ENCODE peak calls at places on chromosome 22, in seven cellular contexts. O is transverse colon, E is A549, M is K562, F is stomach, D is ovary, U is esophagus muscularis mucosa. K is an unnamed sample.

GRCh38 chr22:24067587-24068376 is 56.7 kb downstream of the CABIN1 start:
- DNase-seq in D (no peak), O (peak; percentile 53), F (peak; percentile 50), U (no peak), E (no peak), M (no peak), K (no peak)

GRCh38 chr22:24305260-24305692 is 34.6 kb downstream of the SPECC1L start:
- DNase-seq in F (no peak), D (no peak), E (no peak), O (no peak), M (no peak), U (no peak), K (no peak)

GRCh38 chr22:36081023-36081431 is 52.4 kb upstream of the RBFOX2 start:
- DNase-seq in U (no peak), O (peak; percentile 26), M (no peak), D (no peak), E (no peak), F (no peak), K (no peak)

GRCh38 chr22:44721206-44721605 is 19.2 kb downstream of the PRR5 start:
- DNase-seq in O (no peak), M (no peak), F (no peak), U (no peak), D (no peak), E (no peak), K (no peak)

GRCh38 chr22:40289991-40290459 is 56.3 kb upstream of the ADSL start:
- DNase-seq in M (no peak), E (no peak), O (peak; percentile 27), D (no peak), F (peak; percentile 33), U (no peak), K (no peak)

GRCh38 chr22:33579448-33580093 is 340.7 kb downstream of the LARGE1 start:
- DNase-seq in D (peak; percentile 18), E (peak; percentile 68), F (peak; percentile 68), U (no peak), O (peak; percentile 69), M (peak; percentile 30), K (peak; percentile 16)

GRCh38 chr22:25475554-25476022 is 88.9 kb upstream of the GRK3 start:
- DNase-seq in D (no peak), F (no peak), U (no peak), O (no peak), E (peak; percentile 6), M (no peak), K (no peak)

GRCh38 chr22:47839586-47840245 is 1077.3 kb downstream of the TBC1D22A start:
- DNase-seq in O (no peak), U (no peak), D (no peak), E (no peak), F (no peak), M (no peak), K (no peak)

GRCh38 chr22:36087784-36088183 is 59.2 kb upstream of the RBFOX2 start:
- DNase-seq in M (no peak), E (no peak), D (no peak), F (no peak), O (no peak), U (no peak), K (no peak)

GRCh38 chr22:24156146-24156914 is 25.0 kb upstream of the SUSD2 start:
- DNase-seq in E (no peak), M (no peak), O (peak; percentile 54), U (no peak), D (peak; percentile 59), F (peak; percentile 45), K (no peak)

GRCh38 chr22:44394246-44395115 is 81.7 kb upstream of the SHISAL1 start:
- DNase-seq in D (peak; percentile 5), M (no peak), F (no peak), U (no peak), O (no peak), E (no peak), K (peak; percentile 2)

GRCh38 chr22:25930710-25931353 is 188.8 kb downstream of the MYO18B start:
- DNase-seq in D (no peak), O (no peak), M (no peak), U (no peak), E (no peak), F (no peak), K (no peak)

GRCh38 chr22:19525116-19525660 is 978 bp upstream of the CLDN5 start:
- DNase-seq in E (no peak), F (no peak), O (no peak), M (peak; percentile 47), D (no peak), U (no peak), K (no peak)

GRCh38 chr22:19523240-19524169 is 705 bp downstream of the CLDN5 start:
- DNase-seq in U (no peak), E (no peak), O (no peak), F (no peak), D (no peak), M (peak; percentile 56), K (no peak)

GRCh38 chr22:19522881-19523239 is 1.4 kb downstream of the CLDN5 start:
- DNase-seq in U (no peak), O (no peak), F (no peak), D (no peak), E (no peak), M (peak; percentile 63), K (no peak)

GRCh38 chr22:19525666-19526065 is 1.5 kb upstream of the CLDN5 start:
- DNase-seq in U (no peak), E (no peak), F (no peak), D (no peak), M (peak; percentile 71), O (no peak), K (no peak)

DNA sequence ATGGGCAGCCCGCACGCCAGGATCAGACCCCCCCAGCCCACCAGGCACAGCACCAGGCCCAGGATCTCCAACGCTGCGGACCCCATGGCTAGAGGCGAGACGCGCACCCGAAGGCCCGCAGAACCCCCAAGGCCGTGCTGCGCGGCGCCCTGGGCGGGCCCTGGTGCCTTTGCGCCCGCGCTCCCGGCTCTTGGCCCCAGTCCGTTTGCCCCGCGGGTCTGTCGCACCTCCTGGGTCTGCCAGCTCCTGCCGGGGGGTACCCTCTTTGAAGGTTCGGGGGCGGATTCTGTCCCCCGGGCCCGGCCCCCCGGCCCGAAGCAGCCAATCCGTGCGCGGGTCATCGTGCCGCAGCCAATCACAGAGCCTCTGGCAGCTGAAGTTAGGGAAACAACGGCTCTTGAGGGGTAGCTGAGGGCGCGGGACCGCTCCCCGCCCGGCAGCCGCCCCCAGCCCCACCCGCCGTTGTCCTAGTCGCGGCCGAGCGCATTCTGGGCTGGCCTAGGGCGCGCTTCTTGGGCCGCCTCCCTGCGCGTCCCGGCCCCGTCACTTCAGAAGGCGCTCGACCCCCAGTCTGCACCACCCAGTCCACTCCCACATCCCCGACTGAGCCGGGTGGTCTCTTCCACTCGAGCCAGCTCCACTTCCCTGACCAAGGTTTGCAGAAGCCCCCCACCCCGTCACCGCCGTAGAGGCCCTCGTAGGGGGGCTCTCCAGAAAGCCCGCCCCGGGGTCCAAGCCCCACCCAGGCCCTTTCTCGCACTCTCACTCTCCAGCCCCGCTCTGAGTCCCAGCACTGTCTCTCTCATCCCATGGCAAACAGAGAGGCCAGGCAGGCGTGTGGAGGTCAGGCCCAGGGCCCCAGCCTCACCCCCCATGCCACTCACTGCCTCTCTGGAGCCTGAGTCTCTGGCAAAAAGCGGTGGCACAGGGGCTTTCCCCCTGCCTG is at the start of gene CLDN5:
- DNase-seq in O (no peak), M (peak; percentile 69), E (no peak), U (no peak), D (no peak), F (no peak), K (no peak)
- TF ChIP-seq POLR2A in O (peak; percentile 36), M (no peak), E (no peak), U (peak; percentile 27), D (no peak), F (no peak), K (peak; percentile 34)

GRCh38 chr22:31662668-31663037 is 638 bp upstream of the PISD start:
- DNase-seq in M (no peak), E (no peak), U (no peak), F (no peak), D (no peak), O (no peak), K (no peak)

GRCh38 chr22:31659246-31659645 is 2.8 kb downstream of the PISD start:
- DNase-seq in D (no peak), F (no peak), U (no peak), O (no peak), E (no peak), M (no peak), K (no peak)

GRCh38 chr22:31661851-31662667 is at the start of gene PISD:
- DNase-seq in M (peak; percentile 95), D (peak; percentile 97), O (peak; percentile 98), U (peak; percentile 98), F (peak; percentile 98), E (peak; percentile 94), K (peak; percentile 94)
- TF ChIP-seq EP300 in M (no peak), D (no peak), O (no peak), U (no peak), F (no peak), E (no peak), K (peak; percentile 88)

GRCh38 chr22:41367680-41368542 is 13.8 kb upstream of the TEF start:
- DNase-seq in O (peak; percentile 30), M (no peak), D (peak; percentile 63), F (peak; percentile 49), U (no peak), E (no peak), K (peak; percentile 52)

GRCh38 chr22:41368543-41368817 is 13.3 kb upstream of the TEF start:
- DNase-seq in M (no peak), E (no peak), U (no peak), F (no peak), D (no peak), O (no peak), K (no peak)

GRCh38 chr22:41365425-41365824 is 16.3 kb upstream of the TEF start:
- DNase-seq in F (no peak), M (no peak), O (no peak), E (no peak), U (no peak), D (no peak), K (no peak)

GRCh38 chr22:41366323-41367014 is 15.3 kb upstream of the TEF start:
- DNase-seq in D (no peak), U (no peak), F (no peak), E (no peak), M (no peak), O (no peak), K (no peak)

GRCh38 chr22:41367039-41367679 is 14.6 kb upstream of the TEF start:
- DNase-seq in M (peak; percentile 96), D (peak; percentile 99), U (peak; percentile 98), E (peak; percentile 57), F (peak; percentile 98), O (peak; percentile 95), K (peak; percentile 89)
- TF ChIP-seq POLR2A in M (no peak), D (peak; percentile 54), U (no peak), E (no peak), F (no peak), O (peak; percentile 39), K (peak; percentile 83)

GRCh38 chr22:42644422-42645340 is 4.3 kb upstream of the ATP5MGL start:
- DNase-seq in D (peak; percentile 69), F (peak; percentile 52), E (no peak), M (no peak), U (no peak), O (peak; percentile 51), K (peak; percentile 57)

GRCh38 chr22:42639541-42640241 is 710 bp downstream of the ATP5MGL start:
- DNase-seq in E (no peak), F (no peak), U (no peak), O (no peak), M (no peak), D (no peak), K (no peak)

GRCh38 chr22:42643632-42644421 is 3.4 kb upstream of the ATP5MGL start:
- DNase-seq in M (no peak), F (no peak), D (no peak), U (no peak), E (no peak), O (no peak), K (no peak)

GRCh38 chr22:42642801-42643631 is 2.6 kb upstream of the ATP5MGL start:
- DNase-seq in E (no peak), D (no peak), M (no peak), O (no peak), U (no peak), F (peak; percentile 60), K (no peak)

GRCh38 chr22:42641801-42642413 is 1.5 kb upstream of the ATP5MGL start:
- DNase-seq in M (no peak), O (no peak), E (no peak), U (no peak), F (no peak), D (no peak), K (no peak)
- TF ChIP-seq EP300 in M (no peak), O (no peak), E (no peak), U (no peak), F (no peak), D (no peak), K (no peak)

K was measured in tibial nerve.